ENCODE peak calls at places on chromosomes 2 and 18, in nine cellular contexts. B is HCT116, K is neural progenitor cell, X is IMR-90, W is fibroblast of lung, A is GM23248, O is PC-9, L is GM23338, U is OCI-LY7. N is an unnamed sample.

GRCh38 chr2:1170241-1170640 is 219.6 kb downstream of the SNTG2 start:
- DNase-seq in K (no peak), O (no peak), B (no peak), L (no peak), A (no peak), U (no peak), X (no peak), W (no peak), N (no peak)

GRCh38 chr2:53896864-53897263 is 37.1 kb upstream of the GPR75 start:
- DNase-seq in X (peak; percentile 77), L (no peak), O (peak; percentile 42), B (no peak), K (no peak), U (no peak), A (peak; percentile 80), W (peak; percentile 63), N (peak; percentile 74)

GRCh38 chr2:90207454-90208058 is 1516.1 kb downstream of the RPIA start:
- DNase-seq in L (peak; percentile 75), K (no peak), O (no peak), X (no peak), B (no peak), W (no peak), U (peak; percentile 86), A (peak; percentile 18), N (no peak)

GRCh38 chr2:204321910-204322765 is 223.1 kb upstream of the PARD3B start:
- DNase-seq in W (peak; percentile 18), O (peak; percentile 49), A (peak; percentile 25), L (no peak), U (no peak), B (no peak), X (peak; percentile 62), K (no peak), N (no peak)

GRCh38 chr2:112814278-112814677 is 22.3 kb downstream of the IL1B start:
- DNase-seq in U (no peak), L (peak; percentile 81), K (peak; percentile 11), A (peak; percentile 52), W (no peak), B (no peak), O (no peak), X (peak; percentile 57), N (no peak)

GRCh38 chr18:12233378-12233777 is 20.8 kb upstream of the CIDEA start:
- DNase-seq in U (no peak), B (no peak), X (peak; percentile 75), K (no peak), A (no peak), W (no peak), O (no peak), L (no peak), N (no peak)

GRCh38 chr2:219059725-219060682 is 717 bp downstream of the IHH start:
- DNase-seq in X (no peak), O (no peak), K (peak; percentile 31), A (peak; percentile 24), U (no peak), B (no peak), L (peak; percentile 54), W (no peak), N (no peak)

GRCh38 chr2:224946911-224947310 is 95.4 kb downstream of the DOCK10 start:
- DNase-seq in L (no peak), B (no peak), W (peak; percentile 77), X (peak; percentile 92), U (peak; percentile 86), K (no peak), A (peak; percentile 90), O (no peak), N (no peak)

GRCh38 chr18:9008709-9009635 is 93.5 kb upstream of the NDUFV2 start:
- DNase-seq in X (no peak), A (no peak), U (no peak), O (no peak), K (no peak), L (no peak), W (no peak), B (no peak), N (no peak)

GRCh38 chr2:151251012-151251411 is 10.7 kb downstream of the RBM43 start:
- DNase-seq in X (peak; percentile 92), O (no peak), W (peak; percentile 85), U (no peak), K (no peak), A (peak; percentile 88), L (no peak), B (no peak), N (no peak)

GRCh38 chr2:68709421-68709911 is 25.1 kb upstream of the ARHGAP25 start:
- DNase-seq in O (no peak), A (peak; percentile 68), X (peak; percentile 67), L (peak; percentile 86), K (peak; percentile 71), B (peak; percentile 45), W (peak; percentile 60), U (peak; percentile 73), N (no peak)

GRCh38 chr2:241161646-241162281 is 11.5 kb downstream of the PPP1R7 start:
- DNase-seq in A (peak; percentile 93), B (no peak), W (peak; percentile 88), X (peak; percentile 87), K (no peak), L (no peak), O (no peak), U (no peak), N (no peak)

GRCh38 chr2:64624108-64624610 is 29.6 kb downstream of the SERTAD2 start:
- DNase-seq in X (no peak), B (no peak), K (no peak), O (no peak), W (no peak), A (no peak), L (no peak), U (no peak), N (no peak)

GRCh38 chr2:228318218-228318617 is 136.7 kb upstream of the SPHKAP start:
- DNase-seq in W (peak; percentile 15), A (peak; percentile 49), L (peak; percentile 82), O (no peak), B (peak; percentile 27), K (peak; percentile 60), U (no peak), X (no peak), N (no peak)

GRCh38 chr2:28451793-28452533 is 43.9 kb upstream of the PLB1 start:
- DNase-seq in L (no peak), K (no peak), U (no peak), W (no peak), A (no peak), X (no peak), O (no peak), B (no peak), N (no peak)

GRCh38 chr2:134836986-134837385 is 1.4 kb upstream of the ACMSD start:
- DNase-seq in X (peak; percentile 91), K (no peak), A (peak; percentile 88), U (no peak), L (no peak), W (peak; percentile 67), B (no peak), O (peak; percentile 42), N (peak; percentile 67)

GRCh38 chr2:175947073-175947472 is 55.0 kb downstream of the LNPK start:
- DNase-seq in L (no peak), A (no peak), W (no peak), K (no peak), B (no peak), X (no peak), O (no peak), U (no peak), N (no peak)
- H3K4me3 ChIP-seq in L (no peak overlapping the region), A (no peak overlapping the region), W (no peak overlapping the region), K (no peak overlapping the region), B (no peak overlapping the region), X (no peak overlapping the region), O (no peak overlapping the region), U (no peak overlapping the region), N (no peak overlapping the region)

DNA sequence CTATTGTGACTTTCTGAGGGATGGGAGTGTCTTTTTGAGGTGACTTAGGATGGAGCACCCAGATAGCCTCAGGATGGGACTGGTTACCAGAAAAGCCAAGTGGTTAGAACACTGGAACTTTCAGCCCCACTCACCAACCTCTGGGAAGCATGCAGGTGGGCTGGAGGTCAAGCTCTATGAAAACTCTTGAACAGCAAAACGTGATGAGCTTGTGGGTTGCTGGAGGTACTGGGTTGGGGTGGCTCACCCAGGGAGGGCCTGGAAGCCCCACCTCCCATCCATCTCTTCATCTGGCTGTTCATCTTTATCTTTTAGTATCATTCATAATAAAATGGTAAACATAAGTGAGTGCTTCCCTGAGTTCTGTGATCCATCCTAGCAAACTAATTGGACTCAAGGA is 216.4 kb downstream of the SPP2 start:
- DNase-seq in B (no peak), L (no peak), O (no peak), U (no peak), X (no peak), A (no peak), K (no peak), W (no peak), N (no peak)
- H2AFZ ChIP-seq in B (no peak overlapping the region), L (no peak overlapping the region), O (no peak overlapping the region), U (no peak overlapping the region), X (no peak overlapping the region), A (no peak overlapping the region), K (no peak overlapping the region), W (no peak overlapping the region), N (no peak overlapping the region)

GRCh38 chr18:26057208-26057821 is 33.1 kb downstream of the SS18 start:
- DNase-seq in W (no peak), U (no peak), K (no peak), A (no peak), L (no peak), B (no peak), X (peak; percentile 65), O (no peak), N (no peak)

GRCh38 chr18:26056291-26056690 is 34.1 kb downstream of the SS18 start:
- DNase-seq in B (no peak), L (no peak), K (no peak), O (no peak), U (no peak), X (peak; percentile 66), A (peak; percentile 45), W (peak; percentile 14), N (no peak)

GRCh38 chr18:26046419-26047077 is 43.9 kb downstream of the SS18 start:
- DNase-seq in B (no peak), W (no peak), X (no peak), L (no peak), O (no peak), A (no peak), U (no peak), K (no peak), N (no peak)

GRCh38 chr18:26051845-26052244 is 38.6 kb downstream of the SS18 start:
- DNase-seq in B (no peak), W (peak; percentile 27), L (no peak), O (no peak), K (no peak), U (no peak), A (no peak), X (no peak), N (no peak)

GRCh38 chr18:26052497-26052896 is 37.9 kb downstream of the SS18 start:
- DNase-seq in O (no peak), X (peak; percentile 6), K (no peak), U (no peak), B (no peak), W (no peak), A (peak; percentile 38), L (no peak), N (no peak)
- H3K4me3 ChIP-seq in O (no peak overlapping the region), X (no peak overlapping the region), K (no peak overlapping the region), U (no peak overlapping the region), B (no peak overlapping the region), W (no peak overlapping the region), A (no peak overlapping the region), L (no peak overlapping the region), N (no peak overlapping the region)

DNA sequence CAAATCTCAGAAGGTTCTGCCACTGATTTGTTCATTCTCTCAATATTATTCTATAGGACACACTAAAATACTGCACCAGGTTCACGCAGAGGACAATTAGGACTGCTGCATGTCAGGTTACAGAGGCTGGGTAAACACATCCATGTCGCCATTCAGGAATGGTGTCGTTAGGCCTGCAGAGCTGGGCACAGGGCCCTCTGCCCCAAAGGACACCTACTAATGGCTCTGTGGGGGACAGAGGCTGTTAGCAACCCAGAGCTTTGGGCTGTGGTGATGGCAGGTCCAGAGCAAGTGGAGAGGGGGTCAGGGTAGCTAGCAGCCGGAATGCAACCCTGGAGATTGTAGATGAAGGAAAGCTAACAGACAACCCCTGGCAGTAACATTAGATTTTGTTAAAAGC is 115.9 kb downstream of the TTC32 start:
- DNase-seq in K (no peak), W (no peak), X (no peak), U (no peak), O (no peak), B (no peak), A (peak; percentile 42), L (no peak), N (no peak)
- H2AFZ ChIP-seq in K (no peak overlapping the region), W (no peak overlapping the region), X (peak overlapping the region; percentile 76), U (no peak overlapping the region), O (peak overlapping the region; percentile 0), B (no peak overlapping the region), A (peak overlapping the region; percentile 47), L (no peak overlapping the region), N (no peak overlapping the region)